ENCODE peak calls at places on chromosomes 6 and 20, in five cellular contexts. J is cardiac fibroblast, L is lower lobe of right lung, Q is astrocyte of the cerebellum, G is HepG2. M is an unnamed sample.

GRCh38 chr20:33079267-33079666 is at the start of gene BPIFB4:
- DNase-seq in L (no peak), G (no peak), J (peak; percentile 18), Q (no peak), M (no peak)

GRCh38 chr20:1881240-1881835 is 13.9 kb upstream of the SIRPA start:
- DNase-seq in J (no peak), L (no peak), G (no peak), Q (no peak), M (no peak)

GRCh38 chr20:46307139-46307998 is 929 bp downstream of the CDH22 start:
- DNase-seq in Q (no peak), J (peak; percentile 45), G (peak; percentile 44), L (peak; percentile 72), M (no peak)

GRCh38 chr6:107401573-107401972 is 57.8 kb downstream of the PDSS2 start:
- DNase-seq in L (no peak), J (no peak), Q (no peak), G (no peak), M (no peak)

GRCh38 chr6:95185874-95186273 is 391.5 kb upstream of the MANEA start:
- DNase-seq in G (no peak), L (no peak), J (no peak), Q (no peak), M (no peak)

GRCh38 chr20:37392441-37393195 is 46.7 kb downstream of the SRC start:
- DNase-seq in J (peak; percentile 45), L (peak; percentile 38), G (peak; percentile 67), Q (no peak), M (no peak)

GRCh38 chr20:23358923-23359572 is 2.9 kb upstream of the GZF1 start:
- DNase-seq in G (peak; percentile 82), Q (no peak), J (no peak), L (no peak), M (no peak)

GRCh38 chr6:1614448-1614766 is 4.7 kb downstream of the FOXC1 start:
- DNase-seq in L (no peak), G (no peak), J (no peak), Q (no peak), M (no peak)

GRCh38 chr6:70694371-70694770 is 26.7 kb downstream of the SMAP1 start:
- DNase-seq in Q (no peak), L (no peak), G (no peak), J (no peak), M (no peak)

DNA sequence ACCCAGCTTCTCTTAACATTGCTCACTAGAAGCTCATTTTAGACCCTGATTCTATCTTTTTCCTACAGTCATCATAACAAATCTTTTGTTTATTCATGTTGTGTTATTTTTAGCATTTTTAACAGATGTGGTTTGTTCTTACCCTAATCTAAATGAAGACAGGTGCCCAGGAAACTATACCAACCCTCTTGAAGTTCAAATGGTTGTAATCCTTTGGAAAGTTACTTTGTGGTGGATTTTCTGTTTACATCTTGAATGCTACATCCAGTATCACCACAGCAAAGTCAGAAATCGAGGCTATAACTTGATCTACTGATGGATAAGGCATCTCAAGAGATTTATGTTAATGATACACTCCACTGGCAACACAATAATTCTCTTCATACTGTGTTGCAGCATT is 26.2 kb downstream of the SMAP1 start:
- DNase-seq in Q (no peak), J (no peak), G (no peak), L (no peak), M (no peak)
- H3K4me3 ChIP-seq in Q (no peak overlapping the region), J (no peak overlapping the region), G (no peak overlapping the region), L (no peak overlapping the region), M (no peak overlapping the region)

GRCh38 chr6:43494321-43494720 is 15.8 kb downstream of the LRRC73 start:
- DNase-seq in Q (no peak), J (no peak), G (no peak), L (no peak), M (no peak)

GRCh38 chr6:43492673-43493072 is 15.3 kb downstream of the TJAP1 start:
- DNase-seq in G (no peak), Q (peak; percentile 50), L (no peak), J (no peak), M (no peak)

GRCh38 chr6:43491750-43492661 is 14.6 kb downstream of the TJAP1 start:
- DNase-seq in L (peak; percentile 73), G (no peak), Q (peak; percentile 37), J (peak; percentile 77), M (no peak)

GRCh38 chr6:43493833-43494232 is 16.3 kb downstream of the LRRC73 start:
- DNase-seq in J (no peak), Q (no peak), L (no peak), G (peak; percentile 89), M (no peak)

GRCh38 chr6:43493230-43493629 is 15.9 kb downstream of the TJAP1 start:
- DNase-seq in Q (no peak), G (no peak), J (no peak), L (no peak), M (no peak)
- TF ChIP-seq CTCF in Q (no peak), G (peak; percentile 43), J (no peak), L (no peak), M (no peak)

GRCh38 chr6:116385911-116386310 is 15.2 kb downstream of the DSE start:
- DNase-seq in Q (no peak), L (no peak), J (peak; percentile 70), G (no peak), M (no peak)

GRCh38 chr6:116385462-116385807 is 14.7 kb downstream of the DSE start:
- DNase-seq in J (peak; percentile 86), L (no peak), Q (no peak), G (no peak), M (no peak)

GRCh38 chr6:116382587-116382986 is 11.8 kb downstream of the DSE start:
- DNase-seq in Q (no peak), J (no peak), G (no peak), L (no peak), M (no peak)

GRCh38 chr6:116386581-116387299 is 16.0 kb downstream of the DSE start:
- DNase-seq in J (peak; percentile 82), Q (no peak), G (no peak), L (no peak), M (no peak)

DNA sequence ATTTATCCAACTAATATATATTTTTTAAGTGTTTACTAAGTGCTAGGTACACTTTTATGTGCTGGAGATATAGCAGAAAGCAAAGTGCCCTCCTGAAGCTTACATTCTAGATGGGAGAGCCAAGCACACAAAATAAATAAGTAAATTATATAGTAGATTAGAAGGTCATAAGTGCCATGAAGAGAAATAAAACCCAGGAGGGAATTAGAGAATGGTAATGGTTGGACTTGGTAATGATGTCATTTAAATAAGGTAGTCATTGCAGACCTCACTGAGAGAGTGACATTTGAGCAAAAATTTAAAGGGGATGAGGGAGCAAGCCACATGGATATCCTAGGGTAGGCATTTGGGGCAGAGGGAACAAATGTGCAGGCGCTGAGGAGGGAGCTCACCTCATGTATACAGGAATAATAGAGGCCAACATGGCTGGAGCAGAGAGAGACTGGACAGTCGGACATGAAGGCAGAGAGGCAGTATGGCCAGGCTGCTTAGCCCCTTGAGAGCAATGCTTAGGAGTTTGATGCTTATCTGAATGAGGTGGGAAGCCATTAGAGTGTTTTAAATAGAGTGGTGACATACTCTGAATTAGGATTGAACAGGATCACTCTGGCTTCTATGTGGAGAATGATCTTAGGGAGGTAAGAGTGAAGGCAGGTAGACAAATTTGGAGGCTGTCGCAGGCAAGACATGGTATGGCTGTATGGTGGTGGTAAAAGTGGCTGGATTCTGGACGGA is 14.1 kb downstream of the DSE start:
- DNase-seq in G (no peak), Q (no peak), J (no peak), L (no peak), M (no peak)
- H3K4me3 ChIP-seq in G (no peak overlapping the region), Q (no peak overlapping the region), J (no peak overlapping the region), L (no peak overlapping the region), M (no peak overlapping the region)

GRCh38 chr6:27248783-27249182 is 1.3 kb downstream of the PRSS16 start:
- DNase-seq in G (no peak), Q (no peak), J (no peak), L (no peak), M (no peak)

GRCh38 chr6:27250955-27251671 is 3.6 kb downstream of the PRSS16 start:
- DNase-seq in G (no peak), Q (no peak), L (peak; percentile 95), J (peak; percentile 19), M (no peak)

GRCh38 chr6:27250277-27250954 is 2.9 kb downstream of the PRSS16 start:
- DNase-seq in G (no peak), J (no peak), Q (no peak), L (no peak), M (no peak)

GRCh38 chr6:27254566-27254965 is 7.1 kb downstream of the PRSS16 start:
- DNase-seq in L (no peak), G (no peak), Q (no peak), J (no peak), M (no peak)

GRCh38 chr6:27251672-27252251 is 4.3 kb downstream of the PRSS16 start:
- DNase-seq in G (no peak), L (peak; percentile 90), Q (no peak), J (peak; percentile 55), M (no peak)
- TF ChIP-seq CTCF in G (peak; percentile 34), L (peak; percentile 48), Q (peak; percentile 20), J (peak; percentile 28), M (peak; percentile 45)

DNA sequence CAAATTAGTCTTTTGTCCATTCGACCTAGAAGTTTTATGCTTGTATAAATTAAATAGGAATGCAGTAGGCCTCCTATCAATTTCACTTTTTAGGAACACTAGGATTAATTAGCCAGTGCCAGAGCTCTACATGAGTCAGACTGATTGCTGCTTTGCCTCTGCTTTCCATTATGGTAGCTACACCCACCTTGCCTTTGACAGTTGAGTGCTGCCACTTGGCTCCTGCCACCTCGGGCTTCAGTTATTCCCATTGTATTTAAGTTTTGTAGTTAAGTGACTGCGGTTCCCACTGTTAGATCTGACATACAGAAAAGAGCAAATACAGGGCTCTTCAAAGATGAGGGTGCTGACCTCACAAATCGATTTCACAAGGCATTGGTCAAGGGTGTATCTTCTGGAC is 16.6 kb upstream of the WFDC12 start:
- DNase-seq in Q (no peak), G (no peak), J (no peak), L (no peak), M (no peak)
- H3K4me3 ChIP-seq in Q (no peak overlapping the region), G (no peak overlapping the region), J (no peak overlapping the region), L (no peak overlapping the region), M (no peak overlapping the region)

GRCh38 chr6:17167327-17167979 is 65.6 kb downstream of the STMND1 start:
- DNase-seq in J (peak; percentile 38), Q (no peak), L (peak; percentile 47), G (peak; percentile 67), M (peak; percentile 35)
- TF ChIP-seq CTCF in J (peak; percentile 45), Q (peak; percentile 62), L (peak; percentile 38), G (peak; percentile 76), M (peak; percentile 53)